ENCODE peak calls at places on chromosomes 13 and 19, in five cellular contexts. B, W, M, T and N are unnamed samples.

GRCh38 chr19:15296841-15297415 is 35.4 kb downstream of the BRD4 start:
- DNase-seq in B (no peak), T (no peak), M (no peak), W (no peak), N (no peak)

GRCh38 chr19:49656456-49657109 is 9.1 kb downstream of the IRF3 start:
- DNase-seq in B (no peak), M (no peak), W (no peak), T (no peak), N (peak)

GRCh38 chr19:52670046-52670445 is 31.9 kb upstream of the ZNF83 start:
- DNase-seq in W (no peak), B (no peak), T (peak), M (no peak), N (no peak)

GRCh38 chr13:49760555-49760954 is 31.9 kb downstream of the KPNA3 start:
- DNase-seq in T (no peak), B (peak), M (no peak), W (no peak), N (peak)

GRCh38 chr13:93942016-93942415 is 537.5 kb downstream of the DCT start:
- DNase-seq in B (no peak), T (no peak), M (no peak), W (peak), N (no peak)

GRCh38 chr13:30615851-30616311 is 1.8 kb upstream of the USPL1 start:
- DNase-seq in M (no peak), B (no peak), T (no peak), W (peak), N (peak)

GRCh38 chr13:43159007-43159406 is 135.6 kb downstream of the DNAJC15 start:
- DNase-seq in T (no peak), W (peak), B (no peak), M (no peak), N (no peak)

GRCh38 chr13:38769526-38769925 is 82.6 kb downstream of the FREM2 start:
- DNase-seq in W (no peak), B (no peak), T (no peak), M (no peak), N (no peak)

GRCh38 chr13:51523082-51523518 is 61.2 kb upstream of the WDFY2 start:
- DNase-seq in M (peak), B (peak), W (peak), T (no peak), N (no peak)

GRCh38 chr19:34556500-34556899 is 74.9 kb downstream of the WTIP start:
- DNase-seq in T (no peak), W (peak), M (peak), B (peak), N (no peak)

GRCh38 chr19:48989701-48990291 is 3.3 kb downstream of the GYS1 start:
- DNase-seq in T (no peak), W (no peak), M (no peak), B (no peak), N (no peak)